ENCODE peak calls at places on chromosome 15, in six cellular contexts. K, Q, F, D, W and G are unnamed samples.

GRCh38 chr15:67735896-67736295 is 89.4 kb upstream of the SKOR1 start:
- DNase-seq in F (no peak), Q (peak), K (no peak), D (no peak), W (no peak), G (peak)

GRCh38 chr15:67244966-67245478 is 9.4 kb downstream of the AAGAB start:
- DNase-seq in K (no peak), D (no peak), F (no peak), W (no peak), Q (no peak), G (no peak)

GRCh38 chr15:65086680-65087111 is 10.2 kb downstream of the KBTBD13 start:
- DNase-seq in W (peak), F (no peak), K (no peak), D (peak), Q (peak), G (peak)

GRCh38 chr15:90952901-90953677 is 1.6 kb upstream of the RCCD1 start:
- DNase-seq in D (no peak), K (no peak), F (no peak), Q (no peak), W (no peak), G (no peak)

GRCh38 chr15:79635897-79636596 is 203.9 kb downstream of the MINAR1 start:
- DNase-seq in Q (no peak), F (no peak), K (no peak), W (no peak), D (no peak), G (no peak)

GRCh38 chr15:90266485-90266884 is 1.0 kb downstream of the NGRN start:
- DNase-seq in F (no peak), D (peak), K (no peak), Q (peak), W (no peak), G (peak)

GRCh38 chr15:90994059-90994416 is 297 bp downstream of the PRC1 start:
- DNase-seq in Q (peak), K (no peak), D (peak), F (no peak), W (no peak), G (peak)

GRCh38 chr15:98823012-98823458 is 174.7 kb downstream of the IGF1R start:
- DNase-seq in D (no peak), W (no peak), K (no peak), F (no peak), Q (peak), G (peak)

GRCh38 chr15:54941417-54941816 is 255.3 kb downstream of the RSL24D1 start:
- DNase-seq in F (no peak), Q (no peak), D (no peak), K (no peak), W (no peak), G (no peak)

GRCh38 chr15:60379466-60380274 is 18.1 kb downstream of the ANXA2 start:
- DNase-seq in D (no peak), W (peak), K (no peak), F (peak), Q (peak), G (no peak)

GRCh38 chr15:98651581-98652220 is 3.4 kb downstream of the IGF1R start:
- DNase-seq in F (no peak), D (no peak), W (no peak), Q (peak), K (no peak), G (no peak)

GRCh38 chr15:96311639-96312038 is 18.9 kb upstream of the NR2F2 start:
- DNase-seq in Q (no peak), W (no peak), D (no peak), F (no peak), K (no peak), G (no peak)

GRCh38 chr15:40543631-40544294 is 21.1 kb downstream of the CCDC32 start:
- DNase-seq in K (no peak), W (no peak), D (no peak), F (no peak), Q (no peak), G (peak)

GRCh38 chr15:101269479-101270223 is 7.6 kb downstream of the SELENOS start:
- DNase-seq in K (no peak), F (no peak), D (no peak), Q (no peak), W (no peak), G (peak)

GRCh38 chr15:34776706-34777105 is 18.6 kb downstream of the ACTC1 start:
- DNase-seq in W (no peak), F (no peak), Q (no peak), D (no peak), K (no peak), G (no peak)

GRCh38 chr15:31993062-31993461 is 37.3 kb upstream of the CHRNA7 start:
- DNase-seq in D (no peak), Q (no peak), K (no peak), F (no peak), W (no peak), G (no peak)

GRCh38 chr15:90871716-90872480 is 3.5 kb downstream of the FURIN start:
- DNase-seq in W (no peak), K (no peak), D (no peak), F (no peak), Q (no peak), G (peak)

GRCh38 chr15:93610944-93611343 is 521.9 kb upstream of the RGMA start:
- DNase-seq in D (no peak), Q (peak), K (no peak), F (no peak), W (no peak), G (no peak)

GRCh38 chr15:34621675-34622074 is 38.2 kb upstream of the GOLGA8B start:
- DNase-seq in D (no peak), K (no peak), W (no peak), F (no peak), Q (peak), G (no peak)

GRCh38 chr15:62647195-62647865 is 395.2 kb upstream of the TPM1 start:
- DNase-seq in F (no peak), K (no peak), D (no peak), W (peak), Q (peak), G (peak)

GRCh38 chr15:101332061-101332467 is 37.0 kb upstream of the SNRPA1 start:
- DNase-seq in D (no peak), W (no peak), K (no peak), Q (no peak), F (no peak), G (no peak)

GRCh38 chr15:95551580-95551979 is 778.9 kb upstream of the NR2F2 start:
- DNase-seq in W (no peak), Q (no peak), D (no peak), K (no peak), F (no peak), G (no peak)

GRCh38 chr15:22893081-22893480 is 54.6 kb downstream of the NIPA2 start:
- DNase-seq in K (no peak), W (no peak), Q (no peak), F (no peak), D (no peak), G (no peak)

GRCh38 chr15:41630616-41631218 is 29.5 kb upstream of the MGA start:
- DNase-seq in K (no peak), W (no peak), F (no peak), D (no peak), Q (no peak), G (no peak)

GRCh38 chr15:63583027-63583426 is 14.2 kb upstream of the FBXL22 start:
- DNase-seq in D (no peak), F (peak), K (no peak), W (no peak), Q (peak), G (no peak)

GRCh38 chr15:92662797-92663196 is 7.2 kb upstream of the FAM174B start:
- DNase-seq in W (no peak), D (no peak), K (no peak), Q (no peak), F (no peak), G (no peak)

GRCh38 chr15:29018406-29018805 is 132.6 kb downstream of the APBA2 start:
- DNase-seq in W (no peak), F (no peak), D (no peak), K (no peak), Q (no peak), G (no peak)

GRCh38 chr15:82625136-82625535 is 22.0 kb downstream of the CPEB1 start:
- DNase-seq in K (no peak), Q (no peak), W (no peak), F (peak), D (no peak), G (no peak)

GRCh38 chr15:64502537-64502936 is 42.2 kb downstream of the ZNF609 start:
- DNase-seq in W (no peak), F (no peak), K (no peak), D (no peak), Q (no peak), G (no peak)

GRCh38 chr15:93298901-93299300 is 209.9 kb upstream of the RGMA start:
- DNase-seq in W (peak), F (no peak), D (peak), Q (peak), K (no peak), G (no peak)

GRCh38 chr15:31471731-31472430 is 145.2 kb downstream of the KLF13 start:
- DNase-seq in K (no peak), F (peak), Q (peak), D (no peak), W (no peak), G (no peak)

GRCh38 chr15:25693321-25694237 is 169.5 kb downstream of the ATP10A start:
- DNase-seq in D (peak), Q (no peak), K (no peak), F (no peak), W (no peak), G (peak)

GRCh38 chr15:57772223-57772957 is 65.9 kb downstream of the POLR2M start:
- DNase-seq in K (no peak), D (no peak), F (no peak), W (no peak), Q (peak), G (peak)